ENCODE peak calls at places on chromosome 2, in eight cellular contexts. Q is activated T-helper 1 cell treated with anti-CD3 and anti-CD28 coated beads, Interleukin-12 subunit alpha, Interleukin-12 subunit beta, Interleukin-2, Interleukin-4 antibody, amounts not matched to agents 30 ng/mL and 10 ng/mL and 1 ng/mL, durations not matched to agents 14 hours and 24 hours and 36 hours; L is dorsolateral prefrontal cortex; G is HFF-Myc; J is stimulated activated CD4-positive, alpha-beta T cell treated with anti-CD3 and anti-CD28 coated beads, Interleukin-4, amount 100 ng/mL, for 24 hours; B is activated naive CD4-positive, alpha-beta T cell treated with anti-CD3 and anti-CD28 coated beads for 36 hours; D is HuH-7; X is AG04450. Z is an unnamed sample.

GRCh38 chr2:98126061-98126460 is 39.1 kb downstream of the VWA3B start:
- DNase-seq in D (no peak), B (no peak), J (no peak), G (no peak), X (no peak), L (no peak), Q (no peak), Z (no peak)

GRCh38 chr2:163347982-163348842 is 387.6 kb downstream of the FIGN start:
- DNase-seq in L (peak), X (peak), D (no peak), G (peak), B (no peak), J (no peak), Q (no peak), Z (no peak)

GRCh38 chr2:204066051-204066450 is 129.5 kb downstream of the ICOS start:
- DNase-seq in D (no peak), X (no peak), G (no peak), L (no peak), J (no peak), B (no peak), Q (no peak), Z (no peak)

GRCh38 chr2:133324150-133324561 is 244.1 kb downstream of the NCKAP5 start:
- DNase-seq in G (no peak), D (no peak), Q (no peak), X (peak), B (no peak), J (no peak), L (no peak), Z (no peak)

GRCh38 chr2:241560883-241561474 is 2.4 kb downstream of the BOK start:
- DNase-seq in J (no peak), B (no peak), D (no peak), Q (no peak), X (no peak), G (no peak), L (peak), Z (no peak)

GRCh38 chr2:72148391-72148974 is 821 bp upstream of the CYP26B1 start:
- DNase-seq in X (no peak), J (no peak), D (peak), G (no peak), Q (no peak), B (no peak), L (peak), Z (no peak)

GRCh38 chr2:113138428-113139322 is 11.3 kb downstream of the IL1RN start:
- DNase-seq in J (peak), X (peak), B (peak), Q (peak), D (peak), L (peak), G (peak), Z (peak)

GRCh38 chr2:209472871-209473270 is 49.0 kb downstream of the MAP2 start:
- DNase-seq in X (no peak), Q (no peak), J (no peak), G (no peak), D (no peak), L (no peak), B (no peak), Z (no peak)

GRCh38 chr2:110773470-110773921 is 41.1 kb downstream of the ACOXL start:
- DNase-seq in D (no peak), X (no peak), Q (no peak), G (no peak), L (peak), B (no peak), J (no peak), Z (no peak)

GRCh38 chr2:188196343-188197008 is 95.2 kb upstream of the GULP1 start:
- DNase-seq in B (no peak), X (no peak), G (no peak), L (no peak), J (no peak), Q (no peak), D (no peak), Z (no peak)

Z was measured in stimulated activated naive B cell treated with anti-CD40 and anti-IgM and Interleukin-4, amounts not matched to agents 10 μg/mL and 1 μg/mL and 100 μg/mL, for 72 hours.